ENCODE peak calls at places on chromosomes 3 and 15, in six cellular contexts. O is HCT116, B is SJSA1, T is kidney, Q is A549, X is ovary. G is an unnamed sample.

GRCh38 chr3:48157950-48158376 is 30.3 kb downstream of the CDC25A start:
- DNase-seq in O (peak), B (no peak), T (no peak), Q (peak), X (peak), G (peak)

GRCh38 chr3:121414924-121415323 is 130.9 kb downstream of the POLQ start:
- DNase-seq in O (no peak), B (no peak), T (no peak), Q (no peak), X (no peak), G (peak)

GRCh38 chr3:13626396-13626795 is 77.5 kb downstream of the FBLN2 start:
- DNase-seq in O (no peak), B (no peak), T (peak), Q (no peak), X (no peak), G (no peak)

GRCh38 chr3:95341314-95341713 is 1278.5 kb downstream of the NSUN3 start:
- DNase-seq in O (no peak), B (no peak), T (peak), Q (no peak), X (no peak), G (no peak)

GRCh38 chr15:61228025-61228901 is 839 bp downstream of the RORA start:
- DNase-seq in O (no peak), B (peak), T (peak), Q (peak), X (peak), G (peak)

GRCh38 chr3:150762662-150763121 is 277 bp downstream of the SIAH2 start:
- DNase-seq in O (no peak), B (peak), T (peak), Q (no peak), X (no peak), G (no peak)

GRCh38 chr3:107689355-107689754 is 166.6 kb downstream of the BBX start:
- DNase-seq in O (no peak), B (no peak), T (no peak), Q (no peak), X (no peak), G (no peak)

GRCh38 chr3:124395165-124395564 is 335.1 kb upstream of the UMPS start:
- DNase-seq in O (no peak), B (no peak), T (no peak), Q (no peak), X (no peak), G (no peak)

GRCh38 chr3:46763178-46763577 is 45.5 kb upstream of the PRSS50 start:
- DNase-seq in O (no peak), B (no peak), T (no peak), Q (no peak), X (no peak), G (no peak)

GRCh38 chr3:72279631-72280041 is 494.7 kb upstream of the PROK2 start:
- DNase-seq in O (no peak), B (no peak), T (no peak), Q (no peak), X (no peak), G (no peak)

GRCh38 chr3:120418866-120419490 is 31.8 kb downstream of the FSTL1 start:
- DNase-seq in O (peak), B (no peak), T (no peak), Q (peak), X (no peak), G (peak)

GRCh38 chr15:64017082-64017588 is 29.1 kb downstream of the DAPK2 start:
- DNase-seq in O (peak), B (no peak), T (no peak), Q (peak), X (no peak), G (no peak)

GRCh38 chr15:99105516-99106341 is 849 bp downstream of the SYNM start:
- DNase-seq in O (no peak), B (peak), T (peak), Q (peak), X (peak), G (peak)

GRCh38 chr15:74769463-74770025 is 12.3 kb upstream of the CSK start:
- DNase-seq in O (no peak), B (no peak), T (no peak), Q (no peak), X (no peak), G (no peak)

GRCh38 chr15:74770211-74770892 is 11.5 kb upstream of the CSK start:
- DNase-seq in O (no peak), B (no peak), T (no peak), Q (no peak), X (no peak), G (no peak)

GRCh38 chr15:74768771-74769342 is 13.0 kb upstream of the CSK start:
- DNase-seq in O (peak), B (peak), T (no peak), Q (peak), X (peak), G (peak)

GRCh38 chr15:74767167-74768098 is 14.4 kb upstream of the CSK start:
- DNase-seq in O (no peak), B (no peak), T (no peak), Q (no peak), X (no peak), G (no peak)

DNA sequence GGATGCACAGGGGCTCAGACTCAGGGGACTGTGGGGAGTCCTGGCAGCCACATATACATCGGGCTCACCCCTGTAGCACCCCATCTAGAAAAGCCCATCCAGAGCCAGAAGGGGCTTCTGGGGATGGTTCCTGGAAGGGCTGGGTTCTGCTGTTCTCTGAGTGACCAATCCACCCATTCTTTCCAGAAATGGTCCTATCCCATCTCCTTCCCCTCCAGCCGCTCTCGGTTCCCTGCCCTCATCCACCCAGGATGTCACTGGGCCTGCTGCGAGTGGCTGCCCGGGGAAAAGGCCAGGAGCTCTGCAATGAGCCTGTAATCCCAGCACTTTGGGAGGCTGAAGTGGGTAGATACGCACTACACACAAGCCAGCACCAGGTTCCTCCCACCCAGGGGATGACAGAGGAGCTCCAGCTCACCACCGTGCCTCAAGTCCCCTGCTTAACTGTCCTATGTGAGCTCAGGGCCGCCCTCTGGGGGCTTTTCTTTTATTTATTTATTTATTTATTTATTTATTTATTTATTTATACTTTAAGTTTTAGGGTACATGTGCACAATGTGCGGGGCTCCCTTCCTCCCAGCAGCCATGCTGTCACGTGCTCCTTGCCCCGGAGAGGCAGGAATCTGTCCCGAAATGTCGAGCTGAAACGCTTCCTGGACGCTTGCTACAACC is 13.6 kb upstream of the CSK start:
- DNase-seq in O (no peak), B (no peak), T (no peak), Q (no peak), X (no peak), G (no peak)
- H3K4me3 ChIP-seq in O (peak), B (no peak), T (no peak), Q (peak), X (no peak), G (no peak)

GRCh38 chr3:11364181-11364580 is 92.0 kb downstream of the ATG7 start:
- DNase-seq in O (no peak), B (no peak), T (no peak), Q (no peak), X (no peak), G (no peak)
- H3K27ac ChIP-seq in O (no peak), B (peak), T (no peak), Q (no peak), X (no peak), G (no peak)

DNA sequence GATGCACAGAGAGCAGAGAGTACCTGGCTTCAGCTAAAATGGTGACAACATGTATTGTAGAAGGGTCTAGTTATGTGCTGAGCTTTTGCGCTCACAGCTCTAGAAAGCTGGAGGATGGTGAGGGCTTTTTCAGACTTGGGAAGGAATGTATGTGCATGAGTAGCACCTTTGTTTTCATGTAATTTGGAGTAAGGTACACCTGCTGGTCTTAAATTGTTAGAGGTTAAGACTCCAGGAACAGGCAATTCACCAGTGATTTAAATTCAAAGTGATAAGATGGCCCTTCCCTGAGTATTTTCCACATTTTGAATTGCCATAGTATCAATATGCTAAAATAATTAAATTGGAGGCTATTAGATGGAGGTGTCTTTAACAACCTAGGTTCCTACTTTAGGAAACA is 436.4 kb upstream of the GOLIM4 start:
- DNase-seq in O (no peak), B (no peak), T (no peak), Q (no peak), X (no peak), G (no peak)
- H3K4me3 ChIP-seq in O (no peak), B (no peak), T (no peak), Q (no peak), X (no peak), G (no peak)

GRCh38 chr3:52056968-52057805 is 816 bp upstream of the DUSP7 start:
- DNase-seq in O (peak), B (peak), T (peak), Q (peak), X (peak), G (peak)
- H3K27ac ChIP-seq in O (peak), B (peak), T (peak), Q (peak), X (peak), G (peak)

GRCh38 chr3:184231671-184232070 is 2.3 kb downstream of the VWA5B2 start:
- DNase-seq in O (no peak), B (no peak), T (no peak), Q (no peak), X (no peak), G (peak)
- H3K4me3 ChIP-seq in O (no peak), B (no peak), T (no peak), Q (no peak), X (no peak), G (no peak)

GRCh38 chr3:12513694-12514446 is 29.6 kb downstream of the TSEN2 start:
- DNase-seq in O (no peak), B (no peak), T (no peak), Q (no peak), X (no peak), G (no peak)
- H3K27ac ChIP-seq in O (no peak), B (no peak), T (no peak), Q (no peak), X (no peak), G (peak)

G was measured in cardiac muscle cell.